ENCODE peak calls at places on chromosome X, in ten cellular contexts. B is esophagus muscularis mucosa; P is fibroblast of lung; O is mammary epithelial cell; W is CD4-positive, CD25-positive, alpha-beta regulatory T cell; G is pancreas; K is cardiac muscle cell; N is hepatocyte; Y is CD8-positive, alpha-beta T cell; H is neuronal stem cell. Q is an unnamed sample.

GRCh38 chrX:41472231-41472815 is 25.2 kb downstream of the NYX start:
- DNase-seq in G (no peak), W (no peak), B (no peak), O (no peak), H (no peak), N (no peak), Y (no peak), K (no peak), P (peak), Q (no peak)

GRCh38 chrX:153498453-153498852 is 3.7 kb downstream of the BGN start:
- DNase-seq in H (no peak), W (no peak), B (no peak), O (no peak), K (no peak), P (no peak), G (no peak), N (no peak), Y (no peak), Q (no peak)

GRCh38 chrX:101744085-101744484 is 84.4 kb upstream of the ARMCX2 start:
- DNase-seq in G (no peak), Y (no peak), P (peak), K (peak), O (no peak), N (no peak), B (no peak), H (no peak), W (no peak), Q (no peak)

GRCh38 chrX:113514906-113515305 is 674.3 kb upstream of the AMOT start:
- DNase-seq in N (peak), O (no peak), B (no peak), H (no peak), P (no peak), G (no peak), W (no peak), Y (no peak), K (peak), Q (no peak)

GRCh38 chrX:136711147-136711546 is 63.2 kb downstream of the CD40LG start:
- DNase-seq in Y (no peak), P (no peak), B (no peak), H (no peak), N (peak), G (no peak), W (no peak), K (peak), O (peak), Q (no peak)

GRCh38 chrX:149962859-149963757 is 24.8 kb upstream of the EOLA2 start:
- DNase-seq in G (no peak), Y (no peak), K (peak), W (peak), H (peak), N (peak), O (peak), B (no peak), P (peak), Q (peak)

GRCh38 chrX:7996851-7997250 is 69.6 kb upstream of the PNPLA4 start:
- DNase-seq in G (no peak), K (no peak), W (no peak), B (no peak), N (no peak), O (no peak), H (no peak), P (peak), Y (no peak), Q (no peak)

GRCh38 chrX:46686003-46686645 is 72.8 kb downstream of the SLC9A7 start:
- DNase-seq in O (peak), B (no peak), G (no peak), P (peak), Y (peak), H (peak), W (peak), N (peak), K (peak), Q (no peak)

GRCh38 chrX:13120017-13120416 is 75.6 kb upstream of the FAM9C start:
- DNase-seq in K (peak), P (peak), Y (no peak), H (no peak), G (no peak), O (no peak), B (no peak), N (peak), W (no peak), Q (no peak)
- H3K27ac ChIP-seq in K (no peak), P (peak), Y (no peak), H (no peak), G (peak), O (no peak), B (peak), N (peak), W (no peak), Q (peak)

GRCh38 chrX:78746496-78746895 is 1.0 kb upstream of the LPAR4 start:
- DNase-seq in G (no peak), H (peak), W (no peak), Y (no peak), O (no peak), K (no peak), B (no peak), P (no peak), N (no peak), Q (no peak)

GRCh38 chrX:78747471-78747870 is at the start of gene LPAR4:
- DNase-seq in P (peak), G (no peak), W (no peak), O (no peak), K (peak), Y (no peak), N (peak), H (peak), B (no peak), Q (no peak)
- H3K27ac ChIP-seq in P (no peak), G (no peak), W (no peak), O (no peak), K (no peak), Y (no peak), N (no peak), H (peak), B (no peak), Q (no peak)

GRCh38 chrX:10725071-10725470 is 104.7 kb upstream of the MID1 start:
- DNase-seq in W (no peak), H (no peak), G (no peak), K (no peak), Y (no peak), N (no peak), O (no peak), B (no peak), P (no peak), Q (no peak)

GRCh38 chrX:10726647-10727046 is 106.3 kb upstream of the MID1 start:
- DNase-seq in O (peak), Y (no peak), P (peak), W (no peak), B (no peak), N (no peak), G (no peak), K (peak), H (no peak), Q (no peak)

GRCh38 chrX:10722804-10723364 is 102.5 kb upstream of the MID1 start:
- DNase-seq in B (no peak), G (no peak), O (peak), K (peak), Y (no peak), N (peak), P (peak), H (peak), W (peak), Q (peak)
- H3K27ac ChIP-seq in B (no peak), G (no peak), O (no peak), K (peak), Y (no peak), N (no peak), P (no peak), H (no peak), W (no peak), Q (no peak)

GRCh38 chrX:82092307-82092706 is 890.4 kb downstream of the SH3BGRL start:
- DNase-seq in B (no peak), N (no peak), G (no peak), W (no peak), H (no peak), K (no peak), O (no peak), P (no peak), Y (no peak), Q (no peak)

DNA sequence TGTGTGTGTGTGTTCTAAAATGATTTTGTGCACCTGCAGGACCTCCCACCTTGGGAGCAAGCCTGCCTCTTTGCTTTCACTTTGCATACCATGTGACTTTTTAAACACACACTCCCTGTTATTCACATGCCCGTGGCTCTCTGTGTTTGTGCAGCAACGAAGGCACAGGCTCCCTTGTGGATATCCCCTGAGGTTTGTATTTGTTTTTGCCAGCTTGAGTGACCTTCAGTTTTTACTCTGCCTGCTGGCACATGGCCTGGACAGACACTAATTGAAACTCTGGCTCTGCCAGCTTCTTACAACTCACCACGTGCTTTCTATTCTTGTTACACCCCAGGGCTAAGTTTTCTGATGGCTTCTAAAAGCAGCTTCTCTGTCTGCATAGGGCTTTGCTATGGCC is 885.8 kb downstream of the SH3BGRL start:
- DNase-seq in H (no peak), K (no peak), P (no peak), B (no peak), G (no peak), W (no peak), Y (no peak), O (no peak), N (no peak), Q (no peak)
- H3K27ac ChIP-seq in H (no peak), K (no peak), P (no peak), B (no peak), G (no peak), W (no peak), Y (no peak), O (no peak), N (no peak), Q (no peak)

Q was measured in substantia nigra.